ENCODE peak calls at places on chromosome 14, in five cellular contexts. R, J, Q, C and Z are unnamed samples.

GRCh38 chr14:37565550-37565949 is 29.5 kb downstream of the FOXA1 start:
- DNase-seq in R (no peak), J (no peak), Q (no peak), C (no peak), Z (no peak)

GRCh38 chr14:65824285-65824977 is 411.9 kb downstream of the FUT8 start:
- DNase-seq in R (peak; percentile 75), J (no peak), Q (peak; percentile 62), C (peak; percentile 42), Z (peak; percentile 20)

GRCh38 chr14:57182760-57183503 is 85.8 kb downstream of the EXOC5 start:
- DNase-seq in R (peak; percentile 28), J (no peak), Q (no peak), C (no peak), Z (no peak)

GRCh38 chr14:81275995-81276698 is 55.4 kb upstream of the GTF2A1 start:
- DNase-seq in R (no peak), J (no peak), Q (no peak), C (no peak), Z (no peak)

GRCh38 chr14:92914087-92914656 is 8.8 kb upstream of the CHGA start:
- DNase-seq in R (peak; percentile 90), J (no peak), Q (peak; percentile 27), C (no peak), Z (peak; percentile 74)

GRCh38 chr14:67311868-67312267 is 47.7 kb downstream of the ATP6V1D start:
- DNase-seq in R (no peak), J (no peak), Q (no peak), C (no peak), Z (no peak)

GRCh38 chr14:89805501-89805900 is 149.0 kb downstream of the EFCAB11 start:
- DNase-seq in R (no peak), J (no peak), Q (no peak), C (no peak), Z (no peak)

GRCh38 chr14:76456200-76456599 is 80.3 kb downstream of the ESRRB start:
- DNase-seq in R (peak; percentile 67), J (no peak), Q (peak; percentile 18), C (no peak), Z (no peak)

GRCh38 chr14:102898776-102899515 is 23.5 kb upstream of the AMN start:
- DNase-seq in R (no peak), J (peak; percentile 49), Q (no peak), C (no peak), Z (no peak)

GRCh38 chr14:104115691-104116543 is 22.5 kb upstream of the KIF26A start:
- DNase-seq in R (no peak), J (peak; percentile 57), Q (no peak), C (no peak), Z (peak; percentile 8)

GRCh38 chr14:54447231-54447692 is 6.1 kb upstream of the CNIH1 start:
- DNase-seq in R (no peak), J (no peak), Q (no peak), C (no peak), Z (no peak)

GRCh38 chr14:53792909-53793308 is 163.7 kb downstream of the BMP4 start:
- DNase-seq in R (no peak), J (no peak), Q (no peak), C (no peak), Z (no peak)

GRCh38 chr14:103541494-103541943 is 12.5 kb downstream of the TRMT61A start:
- DNase-seq in R (no peak), J (no peak), Q (no peak), C (no peak), Z (peak; percentile 53)

GRCh38 chr14:61891251-61891650 is 129.0 kb downstream of the SNAPC1 start:
- DNase-seq in R (no peak), J (no peak), Q (no peak), C (no peak), Z (no peak)

GRCh38 chr14:100713720-100714119 is 13.0 kb upstream of the DLK1 start:
- DNase-seq in R (no peak), J (no peak), Q (no peak), C (no peak), Z (no peak)

GRCh38 chr14:34562776-34563150 is 23.3 kb upstream of the EAPP start:
- DNase-seq in R (no peak), J (peak; percentile 32), Q (no peak), C (no peak), Z (no peak)

GRCh38 chr14:57816568-57817284 is 49.2 kb downstream of the SLC35F4 start:
- DNase-seq in R (no peak), J (no peak), Q (no peak), C (no peak), Z (no peak)

GRCh38 chr14:50022661-50023060 is 93.7 kb downstream of the VCPKMT start:
- DNase-seq in R (no peak), J (no peak), Q (no peak), C (no peak), Z (no peak)

GRCh38 chr14:102317564-102318248 is 1.8 kb upstream of the ZNF839 start:
- DNase-seq in R (peak; percentile 50), J (peak; percentile 53), Q (no peak), C (no peak), Z (peak; percentile 70)

GRCh38 chr14:41604793-41605534 is 1.7 kb upstream of the LRFN5 start:
- DNase-seq in R (peak; percentile 86), J (peak; percentile 81), Q (no peak), C (no peak), Z (peak; percentile 85)

GRCh38 chr14:59998575-59998974 is 78.6 kb downstream of the LRRC9 start:
- DNase-seq in R (no peak), J (no peak), Q (no peak), C (no peak), Z (no peak)

GRCh38 chr14:72573725-72574426 is 320.0 kb downstream of the DPF3 start:
- DNase-seq in R (no peak), J (no peak), Q (no peak), C (no peak), Z (no peak)

GRCh38 chr14:92473261-92473946 is 40.2 kb upstream of the RIN3 start:
- DNase-seq in R (no peak), J (peak; percentile 71), Q (no peak), C (peak; percentile 83), Z (peak; percentile 54)

GRCh38 chr14:88384653-88385205 is 728 bp upstream of the SPATA7 start:
- DNase-seq in R (no peak), J (no peak), Q (no peak), C (peak; percentile 25), Z (no peak)

GRCh38 chr14:61562321-61563161 is 132.8 kb upstream of the HIF1A start:
- DNase-seq in R (no peak), J (no peak), Q (no peak), C (no peak), Z (no peak)

GRCh38 chr14:32033516-32033915 is 43.6 kb upstream of the ARHGAP5 start:
- DNase-seq in R (no peak), J (no peak), Q (no peak), C (no peak), Z (no peak)

DNA sequence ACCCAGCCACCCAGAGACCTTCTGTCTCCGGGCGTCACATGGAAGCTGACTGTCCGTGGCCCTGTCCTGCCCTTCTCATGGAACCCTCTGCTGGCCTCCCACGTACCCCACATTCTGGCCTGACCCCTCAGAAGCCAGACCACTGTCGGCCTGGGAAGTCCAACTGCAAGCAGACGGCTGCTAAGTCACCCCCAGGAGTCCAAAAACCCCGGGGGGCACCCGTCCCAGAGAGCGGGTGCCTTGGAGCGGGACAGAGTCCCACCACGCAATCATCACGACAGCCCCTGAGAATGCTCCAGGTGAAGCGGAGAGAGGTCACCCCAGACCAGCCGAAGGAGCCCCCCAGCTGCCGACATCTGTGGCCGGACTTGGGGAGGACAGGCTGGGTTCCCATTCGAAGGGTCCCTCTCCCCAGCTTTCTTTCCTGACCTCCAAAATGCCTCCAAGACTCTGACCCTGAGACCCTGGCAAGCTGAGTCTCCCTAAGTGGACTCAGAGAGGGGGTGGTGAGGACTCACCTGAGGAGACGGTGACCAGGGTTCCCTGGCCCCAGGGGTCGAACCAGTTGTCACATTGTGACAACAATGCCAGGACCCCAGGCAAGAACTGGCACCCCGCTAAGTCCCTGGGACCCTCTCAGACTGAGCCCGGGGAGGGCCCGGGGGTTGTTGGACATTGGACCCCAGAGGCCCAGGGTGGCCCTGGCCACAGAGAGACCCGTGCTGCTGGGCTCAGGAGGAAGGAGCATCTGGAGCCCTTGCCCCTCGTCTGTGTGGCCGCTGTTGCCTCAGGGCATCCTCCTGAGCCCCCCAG is 337.1 kb downstream of the TMEM121 start:
- DNase-seq in R (no peak), J (peak; percentile 59), Q (no peak), C (peak; percentile 11), Z (no peak)
- H3K9me3 ChIP-seq in R (no peaks in the 10 kb centered on the region), J (no peaks in the 10 kb centered on the region), Q (no peaks in the 10 kb centered on the region), C (peaks cover 4% of the 10 kb centered on the region), Z (no peaks in the 10 kb centered on the region)

GRCh38 chr14:105852378-105853088 is 326.1 kb downstream of the TMEM121 start:
- DNase-seq in R (no peak), J (peak; percentile 67), Q (peak; percentile 9), C (peak; percentile 8), Z (no peak)

GRCh38 chr14:105851716-105852377 is 325.5 kb downstream of the TMEM121 start:
- DNase-seq in R (no peak), J (peak; percentile 71), Q (peak; percentile 6), C (peak; percentile 11), Z (peak; percentile 50)

GRCh38 chr14:105853089-105853906 is 326.9 kb downstream of the TMEM121 start:
- DNase-seq in R (no peak), J (peak; percentile 60), Q (peak; percentile 8), C (peak; percentile 9), Z (peak; percentile 8)

GRCh38 chr14:105849933-105850626 is 323.7 kb downstream of the TMEM121 start:
- DNase-seq in R (no peak), J (no peak), Q (peak; percentile 5), C (no peak), Z (no peak)

GRCh38 chr14:105850853-105851581 is 324.6 kb downstream of the TMEM121 start:
- DNase-seq in R (no peak), J (peak; percentile 62), Q (peak; percentile 8), C (peak; percentile 14), Z (peak; percentile 4)
- H3K9me3 ChIP-seq in R (no peaks in the 10 kb centered on the region), J (no peaks in the 10 kb centered on the region), Q (no peaks in the 10 kb centered on the region), C (no peaks in the 10 kb centered on the region), Z (no peaks in the 10 kb centered on the region)

DNA sequence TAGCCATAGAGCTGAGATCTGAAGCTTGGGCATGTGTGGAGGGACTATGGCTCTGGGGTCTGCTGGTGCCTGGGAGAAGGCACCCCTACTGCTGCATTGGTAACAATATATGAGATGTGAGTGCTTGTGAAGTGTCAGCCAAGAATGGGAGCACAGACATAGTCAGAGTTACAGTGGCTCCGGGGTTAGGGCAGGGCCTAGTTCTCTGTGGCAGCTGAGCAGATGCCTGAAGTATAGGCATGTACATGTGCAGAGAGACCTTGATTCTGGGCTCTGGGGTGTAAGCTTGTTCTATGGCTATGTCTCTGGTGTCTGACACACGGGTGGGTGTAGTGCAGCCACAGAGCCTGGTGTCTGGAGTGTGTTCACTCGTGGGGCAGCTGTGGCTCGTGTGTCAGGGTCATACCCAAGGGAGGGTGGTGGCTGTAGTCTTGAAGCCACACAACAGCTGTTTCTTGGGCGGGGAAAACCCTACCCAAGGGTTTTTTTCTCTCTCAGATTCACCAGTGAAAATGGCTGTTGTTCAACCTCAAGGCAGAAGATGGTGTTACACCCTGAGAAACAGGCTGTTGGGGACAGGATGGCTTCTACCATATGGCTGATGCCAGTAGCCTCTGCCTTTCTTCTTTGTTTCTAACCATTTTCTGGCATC is 11.9 kb upstream of the TCL1A start:
- DNase-seq in R (no peak), J (no peak), Q (no peak), C (no peak), Z (no peak)
- H3K9me3 ChIP-seq in R (no peaks in the 10 kb centered on the region), J (peaks cover 4% of the 10 kb centered on the region), Q (no peaks in the 10 kb centered on the region), C (peaks cover 18% of the 10 kb centered on the region), Z (no peaks in the 10 kb centered on the region)

DNA sequence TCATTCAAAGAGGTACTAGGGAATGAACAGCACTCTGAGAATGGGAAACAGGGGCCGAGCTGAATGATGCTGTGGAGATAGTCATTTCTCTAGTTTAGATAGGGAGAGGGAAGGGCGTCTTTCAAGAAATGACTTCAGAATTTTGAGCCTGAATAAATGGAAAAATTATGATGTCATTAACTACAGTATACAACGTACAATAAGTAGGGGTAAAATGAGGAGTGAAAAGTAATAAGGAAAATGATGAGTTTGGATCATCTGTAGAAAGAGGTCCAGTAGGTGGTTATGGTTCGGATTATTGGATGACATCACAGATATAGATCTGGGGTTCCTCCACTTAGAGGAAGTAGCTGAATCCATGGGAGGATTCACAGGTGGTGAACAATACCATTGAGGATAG is 960.0 kb downstream of the DIO2 start:
- DNase-seq in R (no peak), J (no peak), Q (no peak), C (no peak), Z (no peak)
- H3K9me3 ChIP-seq in R (no peaks in the 10 kb centered on the region), J (no peaks in the 10 kb centered on the region), Q (no peaks in the 10 kb centered on the region), C (no peaks in the 10 kb centered on the region), Z (no peaks in the 10 kb centered on the region)